ENCODE peak calls at places on chromosomes 6 and 20, in nine cellular contexts. L, P, Z, T, E, W, C, H and R are unnamed samples.

GRCh38 chr6:46367365-46367764 is 123.9 kb downstream of the RCAN2 start:
- DNase-seq in L (no peak), P (no peak), Z (no peak), T (no peak), E (no peak), W (no peak), C (no peak), H (no peak), R (no peak)

GRCh38 chr6:138953451-138953850 is 34.6 kb downstream of the REPS1 start:
- DNase-seq in L (no peak), P (no peak), Z (no peak), T (no peak), E (peak), W (no peak), C (no peak), H (no peak), R (no peak)

GRCh38 chr20:19546648-19547047 is 211.4 kb upstream of the RIN2 start:
- DNase-seq in L (no peak), P (no peak), Z (no peak), T (no peak), E (no peak), W (no peak), C (no peak), H (no peak), R (no peak)

GRCh38 chr6:24357336-24358218 is at the start of gene DCDC2:
- DNase-seq in L (peak), P (no peak), Z (no peak), T (no peak), E (no peak), W (peak), C (peak), H (peak), R (peak)

GRCh38 chr6:104483225-104483834 is 376.4 kb downstream of the HACE1 start:
- DNase-seq in L (no peak), P (peak), Z (no peak), T (no peak), E (peak), W (no peak), C (no peak), H (no peak), R (no peak)

GRCh38 chr20:25408170-25408547 is 686 bp downstream of the GINS1 start:
- DNase-seq in L (no peak), P (no peak), Z (no peak), T (no peak), E (no peak), W (no peak), C (no peak), H (no peak), R (no peak)

GRCh38 chr6:127079681-127080080 is 38.8 kb upstream of the RSPO3 start:
- DNase-seq in L (no peak), P (no peak), Z (no peak), T (no peak), E (no peak), W (no peak), C (no peak), H (no peak), R (no peak)

GRCh38 chr20:12906401-12906800 is 102.4 kb upstream of the SPTLC3 start:
- DNase-seq in L (no peak), P (no peak), Z (no peak), T (no peak), E (no peak), W (no peak), C (no peak), H (no peak), R (no peak)

GRCh38 chr6:101761124-101761601 is 367.7 kb downstream of the GRIK2 start:
- DNase-seq in L (no peak), P (no peak), Z (no peak), T (no peak), E (no peak), W (no peak), C (no peak), H (no peak), R (no peak)

GRCh38 chr6:107509506-107509905 is 19.6 kb downstream of the SOBP start:
- DNase-seq in L (no peak), P (no peak), Z (no peak), T (no peak), E (peak), W (no peak), C (no peak), H (no peak), R (no peak)

GRCh38 chr6:27892596-27893058 is 19.6 kb downstream of the OR2B2 start:
- DNase-seq in L (no peak), P (no peak), Z (no peak), T (no peak), E (no peak), W (no peak), C (no peak), H (no peak), R (no peak)

GRCh38 chr6:33490198-33490597 is 35.8 kb downstream of the ZBTB9 start:
- DNase-seq in L (no peak), P (no peak), Z (no peak), T (no peak), E (no peak), W (no peak), C (no peak), H (no peak), R (no peak)

GRCh38 chr6:170036916-170037315 is 254.0 kb downstream of the DLL1 start:
- DNase-seq in L (no peak), P (no peak), Z (no peak), T (no peak), E (no peak), W (no peak), C (no peak), H (no peak), R (peak)

GRCh38 chr6:139436521-139437348 is 62.3 kb upstream of the CITED2 start:
- DNase-seq in L (no peak), P (no peak), Z (no peak), T (no peak), E (peak), W (no peak), C (no peak), H (no peak), R (no peak)

GRCh38 chr6:79813854-79814477 is 133.4 kb downstream of the ELOVL4 start:
- DNase-seq in L (peak), P (peak), Z (peak), T (peak), E (peak), W (peak), C (peak), H (peak), R (no peak)

GRCh38 chr6:17984399-17984798 is 3.0 kb downstream of the KIF13A start:
- DNase-seq in L (no peak), P (no peak), Z (no peak), T (no peak), E (no peak), W (no peak), C (no peak), H (no peak), R (no peak)

GRCh38 chr6:158020811-158021210 is 39.1 kb downstream of the SYNJ2 start:
- DNase-seq in L (no peak), P (no peak), Z (no peak), T (no peak), E (no peak), W (no peak), C (no peak), H (no peak), R (peak)

GRCh38 chr6:3165631-3166534 is 8.5 kb upstream of the TUBB2A start:
- DNase-seq in L (no peak), P (no peak), Z (no peak), T (no peak), E (peak), W (no peak), C (no peak), H (no peak), R (no peak)

GRCh38 chr6:13295576-13295975 is 32.8 kb downstream of the TBC1D7 start:
- DNase-seq in L (no peak), P (no peak), Z (no peak), T (no peak), E (no peak), W (no peak), C (no peak), H (no peak), R (no peak)

GRCh38 chr20:50953821-50954220 is 4.5 kb downstream of the DPM1 start:
- DNase-seq in L (no peak), P (no peak), Z (no peak), T (no peak), E (no peak), W (no peak), C (no peak), H (no peak), R (no peak)

GRCh38 chr6:29685718-29686326 is 4.9 kb upstream of the ZFP57 start:
- DNase-seq in L (peak), P (no peak), Z (no peak), T (no peak), E (no peak), W (no peak), C (no peak), H (peak), R (no peak)

GRCh38 chr20:59723607-59724456 is 119.5 kb downstream of the PHACTR3 start:
- DNase-seq in L (no peak), P (no peak), Z (no peak), T (no peak), E (no peak), W (no peak), C (no peak), H (no peak), R (no peak)

GRCh38 chr6:74256387-74257180 is 560.6 kb downstream of the CD109 start:
- DNase-seq in L (no peak), P (no peak), Z (no peak), T (no peak), E (no peak), W (no peak), C (no peak), H (no peak), R (no peak)

GRCh38 chr20:43893930-43894329 is 20.7 kb upstream of the TOX2 start:
- DNase-seq in L (no peak), P (no peak), Z (no peak), T (no peak), E (no peak), W (no peak), C (no peak), H (no peak), R (no peak)

GRCh38 chr6:89977808-89978748 is 83.8 kb downstream of the GJA10 start:
- DNase-seq in L (no peak), P (no peak), Z (no peak), T (no peak), E (peak), W (no peak), C (no peak), H (no peak), R (no peak)